ENCODE peak calls at places on chromosomes 13 and 19, in seven cellular contexts. H is neuronal stem cell, Y is IMR-90, U is trophoblast cell, A is mesenchymal stem cell, G is mesendoderm, W is H1. Q is an unnamed sample.

GRCh38 chr13:93875527-93875926 is 604.0 kb downstream of the DCT start:
- DNase-seq in H (no peak), Y (peak), U (no peak), A (no peak), G (no peak), W (no peak), Q (no peak)

GRCh38 chr19:12642506-12642905 is 24.0 kb downstream of the MAN2B1 start:
- DNase-seq in H (no peak), Y (no peak), U (no peak), A (no peak), G (no peak), W (no peak), Q (no peak)

GRCh38 chr13:100156786-100157185 is 67.9 kb downstream of the PCCA start:
- DNase-seq in H (no peak), Y (no peak), U (no peak), A (no peak), G (no peak), W (no peak), Q (no peak)

GRCh38 chr19:40623403-40624239 is 22.5 kb downstream of the LTBP4 start:
- DNase-seq in H (no peak), Y (peak), U (peak), A (peak), G (peak), W (peak), Q (peak)

GRCh38 chr19:10295305-10295846 is 5.6 kb downstream of the ICAM5 start:
- DNase-seq in H (no peak), Y (no peak), U (peak), A (no peak), G (peak), W (peak), Q (peak)

GRCh38 chr13:65926750-65927171 is 1303.4 kb downstream of the PCDH9 start:
- DNase-seq in H (no peak), Y (no peak), U (no peak), A (no peak), G (peak), W (peak), Q (peak)

GRCh38 chr13:33509642-33510229 is 224.2 kb upstream of the STARD13 start:
- DNase-seq in H (no peak), Y (no peak), U (no peak), A (peak), G (peak), W (no peak), Q (no peak)

GRCh38 chr13:23856008-23856750 is 33.0 kb downstream of the MIPEP start:
- DNase-seq in H (no peak), Y (no peak), U (no peak), A (no peak), G (peak), W (no peak), Q (peak)

GRCh38 chr13:99315186-99315585 is 8.0 kb upstream of the GPR183 start:
- DNase-seq in H (no peak), Y (no peak), U (no peak), A (no peak), G (no peak), W (no peak), Q (no peak)

GRCh38 chr19:29882719-29883105 is 59.3 kb upstream of the URI1 start:
- DNase-seq in H (no peak), Y (no peak), U (no peak), A (no peak), G (peak), W (peak), Q (peak)

GRCh38 chr13:51689597-51689996 is 105.3 kb downstream of the WDFY2 start:
- DNase-seq in H (no peak), Y (no peak), U (no peak), A (no peak), G (peak), W (no peak), Q (no peak)

GRCh38 chr19:8367327-8368001 is 3.5 kb downstream of the ANGPTL4 start:
- DNase-seq in H (peak), Y (peak), U (peak), A (peak), G (peak), W (peak), Q (peak)

GRCh38 chr19:35029737-35030256 is 473 bp upstream of the SCN1B start:
- DNase-seq in H (no peak), Y (no peak), U (no peak), A (peak), G (no peak), W (peak), Q (peak)

GRCh38 chr13:28558567-28558966 is 63.6 kb upstream of the FLT1 start:
- DNase-seq in H (no peak), Y (no peak), U (no peak), A (no peak), G (no peak), W (no peak), Q (no peak)

GRCh38 chr13:107678075-107678689 is 537.2 kb downstream of the LIG4 start:
- DNase-seq in H (no peak), Y (peak), U (no peak), A (peak), G (peak), W (no peak), Q (no peak)
- H3K23ac ChIP-seq in H (no peak), Y (no peak), U (no peak), A (no peak), G (no peak), W (no peak), Q (no peak)

GRCh38 chr19:56152644-56153043 is 11.6 kb downstream of the ZNF444 start:
- DNase-seq in H (no peak), Y (no peak), U (no peak), A (no peak), G (no peak), W (no peak), Q (no peak)
- H3K23ac ChIP-seq in H (no peak), Y (no peak), U (no peak), A (no peak), G (no peak), W (no peak), Q (no peak)

GRCh38 chr19:2229103-2230028 is 6.8 kb downstream of the PLEKHJ1 start:
- DNase-seq in H (no peak), Y (no peak), U (peak), A (no peak), G (no peak), W (no peak), Q (no peak)
- H3K23ac ChIP-seq in H (peak), Y (no peak), U (no peak), A (peak), G (no peak), W (no peak), Q (no peak)

DNA sequence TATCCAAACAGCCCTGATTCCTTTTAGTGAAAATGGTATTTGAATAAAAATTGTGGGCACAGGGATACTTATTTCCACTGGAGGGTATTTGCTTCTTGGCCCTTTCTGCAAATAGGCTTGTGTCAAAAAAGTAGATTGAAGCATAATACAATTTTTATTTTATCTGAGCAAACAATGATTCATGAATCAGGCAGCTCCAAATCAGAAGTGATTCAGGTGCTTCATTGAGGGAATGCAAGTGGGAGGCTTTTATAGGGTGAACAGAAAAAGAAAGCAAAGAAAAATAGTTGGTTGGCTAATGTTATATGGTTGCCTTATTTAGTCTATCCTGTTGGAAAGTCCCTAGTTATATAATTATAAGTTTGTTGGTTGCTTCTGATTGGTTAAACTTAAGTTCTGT is 117.9 kb downstream of the ITGBL1 start:
- DNase-seq in H (no peak), Y (peak), U (no peak), A (no peak), G (no peak), W (no peak), Q (no peak)
- H3K23ac ChIP-seq in H (no peak), Y (no peak), U (no peak), A (no peak), G (no peak), W (no peak), Q (no peak)

GRCh38 chr13:39946769-39947168 is 291.3 kb downstream of the COG6 start:
- DNase-seq in H (no peak), Y (no peak), U (no peak), A (no peak), G (no peak), W (no peak), Q (no peak)

GRCh38 chr13:39942901-39943273 is 287.4 kb downstream of the COG6 start:
- DNase-seq in H (peak), Y (peak), U (peak), A (peak), G (peak), W (peak), Q (peak)

GRCh38 chr13:39943711-39944110 is 288.2 kb downstream of the COG6 start:
- DNase-seq in H (no peak), Y (no peak), U (no peak), A (no peak), G (no peak), W (no peak), Q (no peak)

GRCh38 chr13:39942177-39942900 is 286.9 kb downstream of the COG6 start:
- DNase-seq in H (no peak), Y (no peak), U (no peak), A (no peak), G (peak), W (peak), Q (no peak)

DNA sequence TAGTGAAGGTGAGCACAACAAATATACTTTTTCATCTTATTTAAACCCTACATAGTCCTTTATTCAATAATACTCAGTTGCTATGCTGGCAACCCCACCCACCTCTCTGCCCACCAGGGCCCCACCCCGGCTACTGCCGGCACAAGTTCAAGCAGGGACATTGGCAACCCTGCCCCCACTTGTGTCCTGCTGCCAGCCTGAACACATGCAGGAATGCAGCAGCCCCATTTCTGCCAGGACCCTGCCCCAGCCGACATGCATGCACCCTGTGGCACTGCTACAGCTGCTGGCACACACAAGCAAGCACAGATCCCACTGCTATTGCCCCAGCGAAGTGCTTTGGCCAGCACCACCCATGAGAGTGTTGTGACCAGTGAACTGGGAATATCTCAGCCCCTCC is 289.8 kb downstream of the COG6 start:
- DNase-seq in H (no peak), Y (no peak), U (no peak), A (no peak), G (no peak), W (no peak), Q (no peak)
- H3K23ac ChIP-seq in H (no peak), Y (no peak), U (no peak), A (no peak), G (no peak), W (no peak), Q (no peak)

GRCh38 chr13:111558700-111559088 is 238.3 kb downstream of the TEX29 start:
- DNase-seq in H (no peak), Y (no peak), U (no peak), A (no peak), G (no peak), W (no peak), Q (no peak)

GRCh38 chr13:111556496-111556895 is 236.1 kb downstream of the TEX29 start:
- DNase-seq in H (no peak), Y (no peak), U (no peak), A (no peak), G (no peak), W (no peak), Q (no peak)

GRCh38 chr13:111555906-111556305 is 235.5 kb downstream of the TEX29 start:
- DNase-seq in H (no peak), Y (no peak), U (no peak), A (no peak), G (no peak), W (no peak), Q (no peak)

GRCh38 chr13:111559612-111560423 is 239.4 kb downstream of the TEX29 start:
- DNase-seq in H (no peak), Y (no peak), U (no peak), A (no peak), G (no peak), W (no peak), Q (no peak)

DNA sequence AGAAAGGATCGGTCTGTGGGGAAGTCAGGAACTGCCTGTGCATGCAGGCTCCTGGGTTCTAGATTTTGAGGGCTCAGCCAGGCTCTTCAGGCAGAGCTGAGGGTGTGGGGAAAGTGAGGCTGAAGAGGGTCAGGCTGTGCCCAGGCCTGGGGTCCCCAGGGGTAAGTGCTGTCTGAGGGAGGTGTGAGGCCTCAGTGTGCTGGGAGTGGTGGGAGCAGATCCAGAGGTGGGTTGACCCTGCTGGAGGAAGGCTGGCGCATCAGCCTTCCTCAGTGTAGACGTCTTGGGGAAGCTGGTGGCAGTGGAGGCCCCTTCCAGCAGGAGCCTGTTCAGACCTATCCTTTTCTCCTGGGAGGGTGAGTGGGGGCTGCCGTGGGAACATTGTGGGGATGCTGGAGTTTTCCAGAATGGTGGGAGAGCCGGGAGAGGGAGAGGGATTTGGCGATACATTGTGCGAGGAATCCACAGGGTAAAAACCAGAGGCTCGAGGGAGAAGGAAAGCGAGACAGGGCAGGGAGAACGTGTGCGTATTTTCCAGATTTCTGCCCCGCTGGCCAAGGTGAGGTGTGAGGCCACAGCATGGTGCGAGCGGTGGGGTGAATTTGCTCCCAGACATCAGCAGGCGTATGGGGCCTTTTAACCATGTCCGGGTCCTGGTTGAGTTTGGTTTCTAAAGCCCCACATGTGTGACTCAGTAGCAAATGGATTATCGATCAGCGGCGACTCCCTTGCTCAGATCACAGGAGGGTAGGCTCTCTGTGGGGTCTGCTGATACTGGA is 237.7 kb downstream of the TEX29 start:
- DNase-seq in H (no peak), Y (no peak), U (no peak), A (no peak), G (no peak), W (no peak), Q (no peak)
- H3K23ac ChIP-seq in H (peak), Y (no peak), U (no peak), A (no peak), G (no peak), W (no peak), Q (no peak)

GRCh38 chr13:60397693-60398437 is 845 bp downstream of the TDRD3 start:
- DNase-seq in H (peak), Y (peak), U (peak), A (peak), G (peak), W (no peak), Q (peak)

GRCh38 chr13:60396783-60397692 is at the start of gene TDRD3:
- DNase-seq in H (peak), Y (peak), U (peak), A (peak), G (peak), W (peak), Q (peak)

GRCh38 chr13:60398438-60398891 is 1.4 kb downstream of the TDRD3 start:
- DNase-seq in H (no peak), Y (no peak), U (no peak), A (peak), G (no peak), W (no peak), Q (no peak)

GRCh38 chr13:60396008-60396782 is 825 bp upstream of the TDRD3 start:
- DNase-seq in H (peak), Y (peak), U (peak), A (peak), G (peak), W (peak), Q (peak)

GRCh38 chr13:60398949-60399589 is 2.0 kb downstream of the TDRD3 start:
- DNase-seq in H (no peak), Y (peak), U (no peak), A (peak), G (no peak), W (no peak), Q (no peak)
- H3K23ac ChIP-seq in H (no peak), Y (no peak), U (no peak), A (no peak), G (no peak), W (no peak), Q (no peak)

Q was measured in H9.